ENCODE peak calls at places on chromosomes 11 and 22, in seven cellular contexts. P, B, T, S, N, R and O are unnamed samples.

GRCh38 chr11:67404515-67405195 is 772 bp downstream of the TBC1D10C start:
- DNase-seq in B (no peak), S (no peak), P (no peak), N (no peak), T (no peak), R (no peak), O (peak; percentile 60)

GRCh38 chr22:50522208-50522805 is 3.1 kb downstream of the SCO2 start:
- DNase-seq in S (no peak), B (no peak), T (no peak), R (no peak), P (no peak), N (no peak), O (no peak)

GRCh38 chr22:33882991-33883390 is 37.3 kb downstream of the LARGE1 start:
- DNase-seq in T (no peak), S (no peak), N (no peak), P (no peak), B (no peak), R (no peak), O (no peak)

GRCh38 chr22:47151490-47151889 is 389.0 kb downstream of the TBC1D22A start:
- DNase-seq in R (peak; percentile 40), S (no peak), B (peak; percentile 21), T (no peak), P (peak; percentile 14), N (no peak), O (no peak)

GRCh38 chr22:27993201-27993635 is 74.2 kb upstream of the PITPNB start:
- DNase-seq in T (no peak), N (peak; percentile 47), P (no peak), R (no peak), S (no peak), B (no peak), O (no peak)

GRCh38 chr11:62603072-62603408 is 1.4 kb upstream of the MTA2 start:
- DNase-seq in T (no peak), B (no peak), S (no peak), N (no peak), P (peak; percentile 13), R (no peak), O (no peak)

GRCh38 chr11:16985297-16985696 is 28.9 kb downstream of the PLEKHA7 start:
- DNase-seq in N (peak; percentile 82), R (no peak), S (no peak), B (no peak), P (no peak), T (no peak), O (no peak)

GRCh38 chr11:116185551-116185950 is 587.2 kb downstream of the BUD13 start:
- DNase-seq in S (no peak), P (no peak), N (no peak), T (no peak), B (no peak), R (no peak), O (no peak)

GRCh38 chr11:118673361-118674093 is 5.9 kb downstream of the TREH start:
- DNase-seq in S (no peak), B (no peak), R (no peak), T (no peak), N (no peak), P (no peak), O (no peak)

GRCh38 chr22:26800858-26801257 is 143.5 kb downstream of the MIAT start:
- DNase-seq in R (peak; percentile 55), B (no peak), S (no peak), T (no peak), P (no peak), N (no peak), O (no peak)

GRCh38 chr11:134460044-134460371 is 48.0 kb upstream of the B3GAT1 start:
- DNase-seq in N (no peak), S (no peak), T (no peak), P (no peak), R (no peak), B (no peak), O (no peak)

GRCh38 chr11:48013269-48013901 is 33.0 kb downstream of the PTPRJ start:
- DNase-seq in R (peak; percentile 79), P (no peak), T (peak; percentile 77), S (peak; percentile 26), B (peak; percentile 62), N (peak; percentile 88), O (peak; percentile 66)

GRCh38 chr22:45318558-45319318 is 9.0 kb downstream of the FAM118A start:
- DNase-seq in N (no peak), S (peak; percentile 61), T (peak; percentile 62), B (no peak), R (peak; percentile 75), P (peak; percentile 65), O (no peak)

GRCh38 chr22:21010426-21011113 is 4.4 kb upstream of the P2RX6 start:
- DNase-seq in N (no peak), S (no peak), P (no peak), R (no peak), T (no peak), B (no peak), O (no peak)

GRCh38 chr11:118619444-118620205 is 12.2 kb downstream of the PHLDB1 start:
- DNase-seq in B (peak; percentile 93), N (no peak), S (no peak), T (no peak), P (peak; percentile 97), R (peak; percentile 99), O (no peak)

GRCh38 chr11:46026616-46027293 is 94.5 kb downstream of the PHF21A start:
- DNase-seq in B (peak; percentile 30), T (no peak), R (peak; percentile 80), P (peak; percentile 60), N (no peak), S (no peak), O (no peak)

GRCh38 chr11:33875621-33876294 is 16.1 kb downstream of the LMO2 start:
- DNase-seq in B (no peak), R (no peak), S (no peak), P (no peak), T (no peak), N (no peak), O (no peak)

GRCh38 chr22:45977551-45978274 is 751 bp upstream of the WNT7B start:
- DNase-seq in T (no peak), N (no peak), S (no peak), B (no peak), P (no peak), R (peak; percentile 38), O (no peak)

GRCh38 chr11:3231550-3231850 is 717 bp downstream of the MRGPRE start:
- DNase-seq in T (no peak), P (no peak), N (no peak), S (no peak), B (no peak), R (no peak), O (no peak)

GRCh38 chr11:65293909-65294381 is 20.7 kb upstream of the CDC42EP2 start:
- DNase-seq in N (no peak), R (no peak), S (no peak), B (no peak), P (no peak), T (no peak), O (no peak)

GRCh38 chr11:72831521-72832300 is 17.5 kb downstream of the ATG16L2 start:
- DNase-seq in S (peak; percentile 30), N (peak; percentile 84), P (peak; percentile 76), B (peak; percentile 70), R (peak; percentile 84), T (peak; percentile 58), O (peak; percentile 78)

GRCh38 chr11:29452131-29452530 is 564.7 kb downstream of the KCNA4 start:
- DNase-seq in S (no peak), T (no peak), R (peak; percentile 20), N (no peak), P (peak; percentile 67), B (peak; percentile 2), O (no peak)

GRCh38 chr22:34966980-34967379 is 99.0 kb upstream of the ISX start:
- DNase-seq in R (peak; percentile 75), N (no peak), B (peak; percentile 64), T (no peak), P (no peak), S (no peak), O (no peak)

GRCh38 chr11:126172596-126173038 is 38.8 kb downstream of the RPUSD4 start:
- DNase-seq in S (no peak), T (no peak), P (peak; percentile 46), N (peak; percentile 81), B (no peak), R (peak; percentile 62), O (no peak)

GRCh38 chr11:117328414-117329010 is 858 bp downstream of the CEP164 start:
- DNase-seq in P (peak; percentile 74), N (no peak), R (peak; percentile 62), T (peak; percentile 19), S (no peak), B (peak; percentile 33), O (no peak)